ENCODE peak calls at places on chromosomes 6 and 20, in seven cellular contexts. T, R, Y, Z, B, L and J are unnamed samples.

GRCh38 chr6:113420290-113420689 is 436.9 kb upstream of the MARCKS start:
- ATAC-seq in Y (no peak), Z (no peak), R (no peak), B (no peak), T (no peak), L (no peak), J (no peak)

GRCh38 chr20:50478162-50479036 is 31.8 kb upstream of the PTPN1 start:
- ATAC-seq in L (peak), Y (peak), R (peak), Z (peak), T (peak), B (peak), J (peak)

GRCh38 chr6:24935323-24935722 is 437 bp downstream of the RIPOR2 start:
- ATAC-seq in B (no peak), Y (peak), T (no peak), Z (no peak), R (no peak), L (no peak), J (no peak)

GRCh38 chr20:22576273-22576672 is 8.1 kb downstream of the FOXA2 start:
- ATAC-seq in R (no peak), T (no peak), B (no peak), L (no peak), Y (no peak), Z (no peak), J (no peak)

GRCh38 chr6:168581706-168582105 is 140.7 kb downstream of the SMOC2 start:
- ATAC-seq in T (no peak), B (no peak), L (no peak), R (no peak), Z (no peak), Y (no peak), J (no peak)

GRCh38 chr6:132456700-132457143 is 55.4 kb upstream of the MOXD1 start:
- ATAC-seq in Z (no peak), T (no peak), B (peak), R (peak), Y (no peak), L (peak), J (peak)

GRCh38 chr20:54208492-54209044 is 681 bp downstream of the PFDN4 start:
- ATAC-seq in T (no peak), L (no peak), R (no peak), Y (peak), Z (no peak), B (no peak), J (no peak)

GRCh38 chr6:138087549-138087948 is 19.7 kb downstream of the PERP start:
- ATAC-seq in L (peak), R (peak), B (no peak), T (no peak), Y (no peak), Z (no peak), J (no peak)

GRCh38 chr6:156826290-156826955 is 49.2 kb downstream of the ARID1B start:
- ATAC-seq in Y (no peak), B (no peak), Z (peak), T (no peak), L (peak), R (no peak), J (no peak)

GRCh38 chr20:44433751-44434538 is 41.7 kb upstream of the TTPAL start:
- ATAC-seq in R (no peak), L (no peak), B (no peak), Z (peak), T (no peak), Y (no peak), J (no peak)

GRCh38 chr6:105606871-105607421 is 204.1 kb upstream of the PREP start:
- ATAC-seq in B (no peak), T (no peak), Z (no peak), L (no peak), Y (no peak), R (peak), J (no peak)

GRCh38 chr20:23002276-23002675 is 32.8 kb upstream of the SSTR4 start:
- ATAC-seq in L (no peak), T (no peak), B (no peak), Y (no peak), R (no peak), Z (no peak), J (no peak)

GRCh38 chr6:65088575-65088974 is 618.5 kb downstream of the EYS start:
- ATAC-seq in Z (no peak), T (no peak), L (no peak), Y (no peak), R (no peak), B (no peak), J (no peak)

GRCh38 chr6:65091561-65091960 is 615.5 kb downstream of the EYS start:
- ATAC-seq in B (no peak), L (no peak), R (no peak), Y (no peak), Z (no peak), T (no peak), J (no peak)
- H3K27ac ChIP-seq in B (no peak), L (no peak), R (no peak), Y (no peak), Z (no peak), T (no peak), J (no peak)

GRCh38 chr20:16441526-16442164 is 131.6 kb downstream of the KIF16B start:
- ATAC-seq in T (no peak), L (no peak), B (no peak), Y (no peak), R (no peak), Z (no peak), J (no peak)
- TF ChIP-seq CTCF in T (no peak), L (no peak), B (no peak), Y (no peak), R (no peak), Z (no peak), J (no peak)

GRCh38 chr6:42550277-42550676 is 13.6 kb upstream of the UBR2 start:
- ATAC-seq in B (no peak), R (no peak), L (no peak), Y (no peak), T (no peak), Z (no peak), J (no peak)

GRCh38 chr6:42545226-42545773 is 18.5 kb upstream of the UBR2 start:
- ATAC-seq in R (no peak), L (no peak), T (no peak), Y (no peak), Z (no peak), B (no peak), J (no peak)

GRCh38 chr6:42552380-42552779 is 11.4 kb upstream of the UBR2 start:
- ATAC-seq in L (no peak), Z (no peak), Y (no peak), R (no peak), T (no peak), B (no peak), J (no peak)

GRCh38 chr6:42551202-42551601 is 12.6 kb upstream of the UBR2 start:
- ATAC-seq in Y (no peak), L (no peak), R (no peak), B (no peak), T (no peak), Z (no peak), J (no peak)

GRCh38 chr6:42547407-42548329 is 16.2 kb upstream of the UBR2 start:
- ATAC-seq in Z (peak), T (peak), B (peak), R (peak), Y (peak), L (peak), J (peak)
- H3K27ac ChIP-seq in Z (no peak), T (no peak), B (no peak), R (no peak), Y (no peak), L (no peak), J (peak)

DNA sequence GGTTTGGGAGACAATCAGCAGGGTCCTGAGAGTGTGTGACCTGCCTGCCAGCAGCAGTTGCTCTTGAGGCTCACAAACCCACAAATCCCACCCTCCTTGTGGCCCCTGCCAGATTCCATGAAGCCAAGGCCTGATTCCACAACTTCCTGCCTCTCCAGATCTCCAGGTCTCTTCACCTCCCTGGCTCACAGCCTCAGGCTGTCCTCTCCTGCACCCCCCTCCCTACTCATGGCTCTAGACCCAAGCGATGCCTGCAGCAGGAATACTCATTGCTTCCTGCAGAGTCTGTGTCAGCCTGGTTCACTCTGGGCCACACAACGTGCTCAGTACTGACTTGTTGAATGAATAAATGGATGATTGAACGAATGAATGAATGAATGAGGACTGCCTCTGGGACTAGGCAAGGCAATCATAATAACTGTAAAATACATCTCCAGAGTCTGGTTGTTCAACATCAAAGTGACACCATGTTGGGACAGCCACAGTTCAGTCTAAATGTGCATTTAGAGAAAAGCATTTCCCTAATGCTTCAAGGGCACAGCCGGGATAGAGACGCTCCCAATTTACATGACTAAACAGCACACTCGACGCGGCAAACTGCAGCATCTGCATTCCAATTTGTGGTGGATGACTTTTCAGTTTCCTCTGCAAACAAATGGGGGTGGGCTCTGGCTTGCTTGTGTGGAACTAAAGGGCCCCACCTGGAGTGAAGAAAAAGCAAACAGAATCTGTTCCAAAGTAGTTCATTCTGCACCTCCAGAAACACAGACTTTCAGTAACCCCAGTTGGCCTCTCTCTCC is 139.8 kb downstream of the GRM4 start:
- ATAC-seq in L (no peak), T (no peak), Y (no peak), R (no peak), Z (no peak), B (no peak), J (no peak)
- TF ChIP-seq CTCF in L (no peak), T (no peak), Y (no peak), R (no peak), Z (no peak), B (no peak), J (no peak)

DNA sequence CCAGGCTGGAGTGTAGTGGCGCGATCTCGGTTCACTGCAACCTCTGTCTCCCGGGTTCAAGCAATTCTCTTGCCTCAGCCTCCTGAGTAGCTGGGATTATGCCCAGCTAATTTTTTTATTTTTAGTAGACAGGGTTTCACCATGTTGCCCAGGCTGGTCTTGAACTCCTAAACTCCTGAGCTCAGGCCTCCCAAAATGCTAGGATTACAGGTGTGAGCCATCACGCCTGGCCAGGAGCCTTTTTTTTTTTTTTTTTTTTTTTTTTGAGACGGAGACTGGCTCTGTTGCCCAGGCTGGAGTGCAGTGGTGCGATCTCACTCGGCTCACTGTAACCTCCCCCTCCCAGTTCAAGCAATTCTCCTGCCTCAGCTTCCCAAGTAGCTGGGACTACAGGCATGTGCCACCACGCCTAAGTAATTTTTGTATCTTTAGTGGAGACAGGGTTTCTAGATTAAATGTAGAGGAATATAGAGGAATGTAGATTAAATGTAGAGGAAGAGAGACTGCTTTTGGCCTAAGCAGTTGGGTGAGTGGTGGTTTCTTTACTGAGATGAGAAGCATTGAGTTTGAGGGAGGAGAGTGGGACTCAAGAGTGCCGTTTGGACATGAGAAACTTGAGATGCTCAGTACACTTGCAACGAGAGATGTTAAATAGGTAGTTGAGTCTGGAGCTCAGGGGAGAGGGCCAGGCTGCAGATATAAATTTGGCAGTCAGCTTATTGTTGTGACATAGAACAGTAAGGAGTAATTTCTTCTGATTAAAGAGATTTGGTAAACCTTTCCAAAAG is 16.7 kb downstream of the VAPB start:
- ATAC-seq in T (no peak), L (no peak), B (no peak), Z (no peak), Y (no peak), R (no peak), J (peak)
- H3K27ac ChIP-seq in T (no peak), L (no peak), B (no peak), Z (peak), Y (no peak), R (peak), J (no peak)

GRCh38 chr6:108940741-108941140 is 92.5 kb downstream of the ARMC2 start:
- ATAC-seq in B (no peak), R (peak), Y (no peak), T (no peak), L (no peak), Z (no peak), J (no peak)

GRCh38 chr6:108941867-108942266 is 93.6 kb downstream of the ARMC2 start:
- ATAC-seq in Z (no peak), B (no peak), Y (no peak), L (no peak), T (no peak), R (no peak), J (no peak)

GRCh38 chr6:108941281-108941680 is 93.1 kb downstream of the ARMC2 start:
- ATAC-seq in Z (no peak), R (no peak), Y (no peak), T (no peak), B (no peak), L (no peak), J (no peak)

GRCh38 chr6:108944058-108944457 is 95.8 kb downstream of the ARMC2 start:
- ATAC-seq in Y (no peak), B (no peak), L (no peak), Z (no peak), R (peak), T (no peak), J (no peak)

GRCh38 chr6:108942556-108943492 is 94.6 kb downstream of the ARMC2 start:
- ATAC-seq in R (no peak), L (no peak), Y (peak), T (peak), Z (no peak), B (no peak), J (no peak)
- TF ChIP-seq CTCF in R (no peak), L (no peak), Y (no peak), T (no peak), Z (no peak), B (no peak), J (no peak)